ENCODE peak calls at places on chromosomes 11 and 22, in six cellular contexts. F is brain microvascular endothelial cell, E is MCF 10A, J is GM12865, B is choroid plexus epithelial cell, D is OCI-LY7. X is an unnamed sample.

GRCh38 chr11:92311616-92312449 is 87.2 kb downstream of the FAT3 start:
- DNase-seq in F (no peak), E (peak), J (no peak), B (peak), D (no peak), X (no peak)

GRCh38 chr11:124669193-124669592 is 4.3 kb downstream of the SIAE start:
- DNase-seq in F (peak), E (peak), J (peak), B (peak), D (peak), X (peak)

GRCh38 chr11:101323997-101324396 is 194.4 kb upstream of the PGR start:
- DNase-seq in F (no peak), E (peak), J (peak), B (no peak), D (no peak), X (no peak)

GRCh38 chr22:40627612-40628011 is 8.9 kb downstream of the MRTFA start:
- DNase-seq in F (no peak), E (peak), J (no peak), B (no peak), D (no peak), X (no peak)

GRCh38 chr22:43488937-43489336 is 77.1 kb downstream of the MPPED1 start:
- DNase-seq in F (no peak), E (no peak), J (no peak), B (no peak), D (no peak), X (no peak)

GRCh38 chr22:21092797-21093554 is 47.2 kb downstream of the LRRC74B start:
- DNase-seq in F (no peak), E (no peak), J (no peak), B (no peak), D (no peak), X (no peak)

GRCh38 chr11:134544095-134544815 is 132.2 kb upstream of the B3GAT1 start:
- DNase-seq in F (no peak), E (no peak), J (no peak), B (no peak), D (no peak), X (no peak)

GRCh38 chr11:134652586-134653255 is 240.7 kb upstream of the B3GAT1 start:
- DNase-seq in F (no peak), E (no peak), J (no peak), B (no peak), D (no peak), X (no peak)

GRCh38 chr11:79331251-79331901 is 109.5 kb downstream of the TENM4 start:
- DNase-seq in F (no peak), E (no peak), J (no peak), B (no peak), D (no peak), X (peak)

GRCh38 chr22:22816766-22817410 is 70.7 kb upstream of the IGLL5 start:
- DNase-seq in F (no peak), E (no peak), J (no peak), B (no peak), D (no peak), X (no peak)

GRCh38 chr22:24428751-24429410 is 1.5 kb downstream of the ADORA2A start:
- DNase-seq in F (no peak), E (no peak), J (no peak), B (no peak), D (peak), X (no peak)

GRCh38 chr11:92627615-92628201 is 341.7 kb upstream of the MTNR1B start:
- DNase-seq in F (peak), E (no peak), J (peak), B (peak), D (no peak), X (no peak)

GRCh38 chr11:13663631-13664071 is 4.8 kb upstream of the FAR1 start:
- DNase-seq in F (peak), E (peak), J (no peak), B (no peak), D (no peak), X (no peak)

GRCh38 chr11:107387666-107388065 is 70.0 kb downstream of the CWF19L2 start:
- DNase-seq in F (no peak), E (no peak), J (no peak), B (no peak), D (no peak), X (no peak)

GRCh38 chr22:30000566-30000965 is 79.7 kb upstream of the HORMAD2 start:
- DNase-seq in F (peak), E (no peak), J (no peak), B (peak), D (no peak), X (no peak)

GRCh38 chr22:39142088-39142667 is 10.3 kb downstream of the CBX7 start:
- DNase-seq in F (no peak), E (no peak), J (no peak), B (no peak), D (no peak), X (no peak)

DNA sequence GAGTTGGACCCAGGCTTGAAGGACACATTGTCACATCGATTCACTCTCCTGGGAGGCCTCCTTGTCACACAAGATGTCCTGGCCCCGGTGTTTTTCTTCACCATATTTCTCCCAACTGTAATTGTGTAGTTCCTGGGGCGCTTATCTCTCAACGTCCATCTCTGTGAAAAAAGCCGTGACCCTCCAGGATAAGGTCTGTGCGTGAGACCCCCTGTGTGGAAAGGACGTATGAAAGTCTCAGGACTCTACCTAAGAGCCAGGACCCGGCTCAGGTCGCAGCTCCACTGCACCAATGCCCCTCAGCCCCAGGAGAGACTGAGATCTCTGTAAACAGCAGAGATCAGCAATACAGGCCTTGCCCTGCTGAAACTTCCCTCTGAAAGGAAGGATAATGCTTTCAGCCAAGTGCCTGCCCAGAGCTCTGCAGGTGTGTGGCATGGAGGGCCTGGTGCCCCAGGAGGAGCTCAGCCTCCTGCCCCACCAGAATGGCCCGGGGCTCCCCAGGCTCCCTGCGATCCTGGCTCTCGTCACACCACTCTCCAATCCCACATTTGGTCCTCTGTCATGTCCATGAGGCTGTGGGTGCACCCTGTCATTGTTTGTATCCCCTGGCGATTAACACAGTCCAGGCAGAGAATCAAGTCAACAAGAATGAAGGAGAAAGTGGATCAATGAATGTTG is 119.2 kb upstream of the TMEM45B start:
- DNase-seq in F (no peak), E (no peak), J (no peak), B (no peak), D (no peak), X (no peak)
- TF ChIP-seq CTCF in F (no peak), E (no peak), J (no peak), B (no peak), D (peak), X (no peak)

DNA sequence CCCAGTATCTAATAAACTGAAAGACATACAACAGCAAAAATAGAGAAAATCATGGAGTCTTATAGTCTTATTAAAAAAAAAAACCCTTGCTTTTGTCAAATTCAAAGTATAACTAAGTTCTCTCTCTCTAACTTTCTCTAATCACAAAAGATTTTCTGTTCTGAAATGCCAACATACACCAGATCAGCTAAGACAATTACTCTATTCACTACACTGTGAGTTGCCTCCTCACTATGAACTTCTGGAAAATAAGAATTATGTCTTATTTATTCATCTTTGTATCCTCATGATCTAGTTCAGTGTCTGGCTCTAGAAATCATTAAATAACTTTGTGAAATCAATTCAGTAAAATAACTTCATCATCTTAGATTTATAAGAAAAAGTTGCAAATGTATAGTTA is 12.7 kb downstream of the FAM76B start:
- DNase-seq in F (no peak), E (no peak), J (no peak), B (no peak), D (no peak), X (no peak)
- TF ChIP-seq CTCF in F (no peak), E (no peak), J (no peak), B (no peak), D (no peak), X (no peak)

DNA sequence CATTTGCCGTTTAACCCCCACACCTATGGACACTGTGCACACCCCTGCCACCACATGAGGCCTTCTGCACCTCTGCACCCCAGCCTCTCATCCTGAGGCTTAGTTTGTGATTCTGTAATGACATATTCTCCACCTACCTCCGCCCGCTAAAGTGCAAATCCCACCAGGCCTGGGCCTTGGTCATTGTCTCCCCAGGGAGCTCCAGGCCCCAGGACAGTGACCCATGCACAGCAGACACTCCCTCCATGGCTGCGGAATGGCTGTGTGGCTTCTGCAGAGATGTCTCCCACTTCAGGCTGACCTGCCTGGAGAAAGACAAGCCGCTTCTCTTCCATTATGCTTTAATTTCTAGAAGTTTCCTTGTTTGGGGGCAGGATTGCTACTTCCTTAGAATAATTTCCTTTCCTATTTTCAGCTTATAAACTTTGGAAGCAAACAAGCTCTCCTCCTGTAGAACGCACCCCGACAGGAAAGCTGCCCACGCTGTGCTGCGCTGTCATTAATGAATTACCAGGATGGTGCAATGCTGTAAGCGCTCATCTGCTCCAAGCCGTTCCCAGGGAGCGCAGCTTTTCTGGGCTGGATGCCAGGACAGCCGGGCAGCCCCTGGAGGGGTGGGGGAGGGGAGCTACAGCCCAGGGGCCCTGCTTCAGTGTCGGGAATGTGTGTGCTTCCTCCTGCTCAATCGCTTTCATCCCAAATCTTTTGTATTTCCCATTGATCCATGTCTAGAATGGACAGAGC is 618.0 kb downstream of the BRD1 start:
- DNase-seq in F (no peak), E (no peak), J (no peak), B (no peak), D (no peak), X (no peak)
- TF ChIP-seq CTCF in F (no peak), E (no peak), J (no peak), B (no peak), D (no peak), X (no peak)

DNA sequence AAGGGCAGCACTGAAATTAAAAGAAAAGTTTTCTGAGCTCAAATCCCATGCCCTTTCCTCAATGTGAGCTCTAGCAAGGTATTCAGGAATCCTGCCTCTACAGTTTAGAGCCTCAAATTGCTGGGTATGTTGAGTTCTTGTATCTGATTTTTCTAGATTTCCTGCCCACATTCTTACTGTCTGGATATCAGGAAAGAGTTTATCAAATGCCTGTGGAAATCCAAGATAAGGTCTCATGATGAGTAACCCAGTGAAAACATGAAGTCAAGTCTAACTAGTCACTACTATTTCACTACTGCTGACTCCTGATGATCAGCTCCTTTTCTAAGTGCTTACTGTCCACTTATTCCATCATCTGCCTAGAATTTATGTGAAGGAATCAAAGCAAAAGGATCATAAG is 29.8 kb downstream of the LIMK2 start:
- DNase-seq in F (peak), E (no peak), J (no peak), B (peak), D (no peak), X (no peak)
- TF ChIP-seq CTCF in F (peak), E (no peak), J (no peak), B (peak), D (no peak), X (no peak)

DNA sequence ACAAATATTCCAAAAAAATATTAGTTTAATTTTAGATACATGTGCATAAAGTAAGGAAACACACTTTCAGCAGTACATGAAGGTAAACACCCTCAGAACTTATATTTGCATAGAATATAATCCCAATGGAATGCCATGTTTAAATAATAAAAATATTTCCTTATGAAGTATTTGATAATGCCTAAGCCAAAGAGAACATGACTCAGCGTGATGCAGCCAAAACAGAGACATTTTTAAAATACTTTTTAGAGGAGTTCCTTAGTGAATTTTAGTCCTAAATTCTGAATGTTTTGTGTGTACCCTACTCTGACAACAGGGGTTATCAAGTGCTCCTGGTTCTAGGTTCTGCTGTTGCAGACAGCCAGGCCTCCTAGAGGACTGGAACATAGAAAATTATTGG is 39.1 kb upstream of the POU2AF2 start:
- DNase-seq in F (peak), E (peak), J (no peak), B (peak), D (no peak), X (no peak)
- TF ChIP-seq CTCF in F (no peak), E (no peak), J (no peak), B (no peak), D (no peak), X (no peak)

GRCh38 chr22:45397806-45398205 is 15.6 kb downstream of the SMC1B start:
- DNase-seq in F (no peak), E (no peak), J (peak), B (no peak), D (peak), X (no peak)
- TF ChIP-seq CTCF in F (no peak), E (no peak), J (peak), B (no peak), D (peak), X (no peak)